ENCODE peak calls at places on chromosomes 7 and 10, in four cellular contexts. F is IMR-90, B is bronchial epithelial cell, V is mucosa of descending colon. T is an unnamed sample.

GRCh38 chr10:102643346-102644065 is 773 bp upstream of the TRIM8 start:
- DNase-seq in F (peak), B (peak), V (peak), T (peak)

GRCh38 chr7:68442931-68443631 is 1155.2 kb upstream of the AUTS2 start:
- DNase-seq in F (no peak), B (no peak), V (no peak), T (no peak)

GRCh38 chr7:1843271-1843861 is 173.3 kb downstream of the ELFN1 start:
- DNase-seq in V (peak), F (peak), B (no peak), T (peak)

GRCh38 chr10:124092270-124093075 is 925 bp downstream of the CHST15 start:
- DNase-seq in V (peak), B (peak), F (no peak), T (peak)

GRCh38 chr7:22470981-22471380 is 29.0 kb downstream of the STEAP1B start:
- DNase-seq in V (no peak), B (no peak), F (no peak), T (no peak)

GRCh38 chr10:43204943-43205671 is 61.8 kb downstream of the RASGEF1A start:
- DNase-seq in B (peak), V (peak), F (peak), T (peak)

GRCh38 chr10:90859321-90859751 is 1.5 kb upstream of the HTR7 start:
- DNase-seq in B (peak), F (peak), V (no peak), T (no peak)

GRCh38 chr10:6396652-6397051 is 183.4 kb downstream of the PRKCQ start:
- DNase-seq in V (no peak), F (peak), B (peak), T (no peak)

GRCh38 chr10:75650648-75651047 is 219.2 kb downstream of the LRMDA start:
- DNase-seq in B (no peak), V (no peak), F (no peak), T (no peak)

GRCh38 chr10:30581779-30582380 is 47.7 kb downstream of the LYZL2 start:
- DNase-seq in V (no peak), B (peak), F (peak), T (peak)

GRCh38 chr10:133292919-133293809 is 15.5 kb downstream of the TUBGCP2 start:
- DNase-seq in B (peak), V (peak), F (peak), T (no peak)

GRCh38 chr7:130393095-130393494 is 12.8 kb downstream of the CPA1 start:
- DNase-seq in V (no peak), B (peak), F (peak), T (no peak)

GRCh38 chr7:48421357-48421756 is 250.1 kb downstream of the ABCA13 start:
- DNase-seq in V (no peak), B (peak), F (peak), T (no peak)

GRCh38 chr7:48426966-48427555 is 255.8 kb downstream of the ABCA13 start:
- DNase-seq in F (peak), V (no peak), B (peak), T (no peak)

GRCh38 chr7:48426331-48426965 is 255.2 kb downstream of the ABCA13 start:
- DNase-seq in F (no peak), B (no peak), V (no peak), T (no peak)

GRCh38 chr7:48427671-48428070 is 256.4 kb downstream of the ABCA13 start:
- DNase-seq in V (no peak), F (no peak), B (peak), T (no peak)

GRCh38 chr7:48424731-48425130 is 253.5 kb downstream of the ABCA13 start:
- DNase-seq in F (peak), B (peak), V (no peak), T (no peak)
- TF ChIP-seq CTCF in F (peak), B (peak), V (no peak), T (peak)

DNA sequence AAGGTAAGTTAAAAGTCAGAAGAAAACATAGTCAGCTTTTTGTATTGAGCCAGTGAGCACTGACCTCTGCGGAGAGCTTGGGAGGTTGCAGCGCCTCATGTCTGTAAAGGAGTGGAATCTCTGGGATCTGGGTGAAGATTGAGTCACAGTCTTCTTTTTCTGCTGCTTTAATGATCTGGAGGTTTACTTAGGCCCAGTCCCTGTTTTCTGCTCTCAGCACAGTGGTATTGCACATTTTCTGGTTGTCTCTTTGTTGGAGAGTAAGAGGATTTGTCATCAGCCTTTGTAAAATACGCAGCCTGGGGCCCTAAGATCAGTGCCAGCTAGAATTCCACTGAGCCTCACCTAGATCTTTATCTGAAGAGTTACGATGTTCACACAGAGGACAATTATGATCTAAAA is 58.3 kb upstream of the GJD4 start:
- DNase-seq in V (no peak), F (peak), B (peak), T (no peak)
- TF ChIP-seq CTCF in V (no peak), F (peak), B (no peak), T (no peak)

GRCh38 chr10:71429304-71429703 is 32.6 kb downstream of the CDH23 start:
- DNase-seq in B (no peak), V (no peak), F (no peak), T (no peak)

GRCh38 chr10:71431216-71431944 is 34.7 kb downstream of the CDH23 start:
- DNase-seq in B (no peak), V (no peak), F (no peak), T (no peak)

GRCh38 chr10:71427246-71427645 is 30.5 kb downstream of the CDH23 start:
- DNase-seq in B (no peak), V (no peak), F (no peak), T (no peak)

GRCh38 chr10:71431945-71432905 is 35.5 kb downstream of the CDH23 start:
- DNase-seq in B (no peak), V (no peak), F (no peak), T (no peak)

GRCh38 chr10:71429929-71430328 is 33.2 kb downstream of the CDH23 start:
- DNase-seq in B (no peak), F (no peak), V (no peak), T (no peak)
- TF ChIP-seq CTCF in B (peak), F (no peak), V (no peak), T (peak)

GRCh38 chr7:128014864-128015263 is 16.4 kb downstream of the LRRC4 start:
- DNase-seq in V (no peak), B (peak), F (no peak), T (peak)

GRCh38 chr7:128019330-128019729 is 11.9 kb downstream of the LRRC4 start:
- DNase-seq in V (no peak), B (no peak), F (no peak), T (no peak)

GRCh38 chr7:128020161-128020560 is 11.1 kb downstream of the LRRC4 start:
- DNase-seq in B (no peak), V (no peak), F (no peak), T (no peak)

GRCh38 chr7:128017880-128018845 is 13.1 kb downstream of the LRRC4 start:
- DNase-seq in V (no peak), F (peak), B (peak), T (no peak)

DNA sequence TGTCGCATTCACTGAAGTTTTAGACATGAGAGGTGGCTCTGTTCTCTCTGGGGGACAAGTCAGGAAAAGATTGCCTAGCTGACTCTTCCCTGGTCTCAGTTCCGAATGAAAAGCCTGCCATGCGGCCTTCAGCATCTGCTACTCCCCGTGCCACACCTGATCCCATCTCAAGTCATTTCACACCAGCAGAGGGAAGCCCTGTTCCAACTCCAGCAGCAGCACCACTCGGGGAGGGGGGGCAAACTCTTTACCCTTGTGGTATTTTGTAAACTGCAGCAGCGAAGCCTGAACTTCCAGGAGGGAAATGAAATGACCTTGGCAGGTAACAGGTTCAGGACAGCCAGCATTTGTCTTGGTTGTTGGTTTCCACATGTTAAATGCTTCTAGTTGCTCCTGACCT is 13.8 kb downstream of the LRRC4 start:
- DNase-seq in V (no peak), F (no peak), B (peak), T (no peak)
- TF ChIP-seq CTCF in V (no peak), F (no peak), B (peak), T (no peak)

GRCh38 chr10:1142596-1142995 is 86.4 kb downstream of the WDR37 start:
- DNase-seq in F (no peak), B (no peak), V (no peak), T (no peak)
- TF ChIP-seq CTCF in F (no peak), B (peak), V (no peak), T (no peak)

DNA sequence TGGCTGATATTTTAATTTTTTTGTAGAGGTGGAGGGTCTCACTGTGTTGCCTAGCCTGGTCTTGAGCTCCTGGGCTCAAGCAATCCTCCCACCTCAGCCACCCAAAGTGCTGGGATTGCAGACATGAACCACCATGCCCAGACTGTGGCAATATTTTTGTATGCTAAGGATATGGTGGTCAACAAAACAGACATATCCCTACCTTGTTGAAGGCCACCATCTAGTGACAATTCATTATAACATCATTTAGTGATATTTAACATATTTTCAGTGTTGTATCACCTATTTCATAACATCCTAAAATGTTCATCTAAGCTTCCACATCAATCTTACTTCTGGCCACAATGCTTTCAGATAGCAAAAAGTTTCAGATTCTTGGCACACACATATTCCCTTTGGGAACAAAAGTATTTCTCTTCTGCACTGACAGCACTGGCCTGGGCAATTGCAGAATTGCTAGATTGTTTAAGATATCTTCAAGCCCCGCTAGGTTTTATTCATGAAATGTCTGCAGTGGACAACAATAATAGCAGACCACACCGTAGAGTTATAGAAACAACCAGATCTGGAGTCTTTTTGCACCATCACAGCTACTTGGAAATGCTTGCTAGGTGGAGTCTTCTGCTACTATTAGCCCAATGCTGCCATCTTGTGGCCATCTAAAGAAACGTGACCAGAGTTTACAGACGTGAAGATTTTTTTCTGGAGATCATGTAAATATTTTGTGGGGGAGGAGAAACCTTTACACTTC is 58.4 kb downstream of the DNAJC12 start:
- DNase-seq in F (peak), B (peak), V (no peak), T (peak)
- TF ChIP-seq CTCF in F (peak), B (peak), V (peak), T (peak)

GRCh38 chr10:126405239-126405785 is 17.0 kb upstream of the ADAM12 start:
- DNase-seq in V (no peak), F (no peak), B (no peak), T (no peak)
- TF ChIP-seq CTCF in V (no peak), F (no peak), B (no peak), T (no peak)

DNA sequence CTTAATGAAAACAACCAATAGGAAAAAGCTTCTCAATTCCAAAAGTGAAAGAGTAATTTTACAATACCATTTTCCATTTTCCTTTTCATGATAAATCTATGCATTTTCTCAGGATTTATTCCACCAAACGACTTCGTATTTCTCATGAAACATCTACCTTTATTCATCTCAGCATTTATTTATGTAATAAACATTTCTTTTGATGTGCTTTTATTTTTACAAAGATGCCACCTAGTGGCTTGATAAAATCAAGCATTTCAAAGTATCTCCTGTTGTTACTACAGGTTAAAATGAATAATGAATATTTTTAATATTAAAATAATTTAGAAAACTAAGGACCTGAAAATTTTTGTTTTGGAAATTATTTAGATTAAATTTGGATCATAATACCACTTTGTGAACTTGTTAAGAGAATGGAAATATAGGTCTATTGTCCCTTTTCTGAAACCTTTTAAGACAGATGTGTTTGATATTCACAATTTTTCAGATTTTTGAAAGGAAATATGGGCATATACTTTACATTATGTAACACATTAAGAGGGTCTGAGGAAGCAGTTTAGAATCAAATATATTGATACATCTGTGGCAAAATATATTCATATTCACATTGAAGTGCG is 2.7 kb upstream of the IQUB start:
- DNase-seq in B (peak), F (peak), V (no peak), T (no peak)
- TF ChIP-seq CTCF in B (peak), F (peak), V (no peak), T (peak)

DNA sequence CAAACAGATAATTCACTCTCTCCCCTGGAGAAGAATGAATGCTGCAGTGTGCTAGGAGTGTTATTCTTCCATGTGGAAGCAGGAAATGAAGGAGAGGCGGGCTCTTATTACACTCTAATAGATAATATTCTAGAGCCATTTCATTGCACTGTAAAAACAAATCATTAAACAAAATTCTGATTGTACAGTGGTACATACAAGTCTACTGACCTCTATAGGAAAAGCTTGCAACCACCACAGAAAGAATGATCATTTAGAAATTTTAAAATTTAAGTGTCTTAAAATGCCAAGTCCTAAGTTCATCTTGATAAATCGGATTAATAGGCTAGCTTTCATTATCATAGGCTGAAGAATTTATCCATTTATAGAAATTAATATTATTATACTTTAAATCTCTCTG is 960.3 kb upstream of the LRRN3 start:
- DNase-seq in B (no peak), V (no peak), F (peak), T (no peak)
- TF ChIP-seq CTCF in B (no peak), V (no peak), F (peak), T (no peak)